ENCODE peak calls at places on chromosomes 16 and 17, in five cellular contexts. D, Q, W, C and X are unnamed samples.

GRCh38 chr17:78168906-78169793 is 769 bp downstream of the SYNGR2 start:
- DNase-seq in D (no peak), Q (no peak), W (peak), C (no peak), X (no peak)

GRCh38 chr17:14307560-14308024 is 6.7 kb downstream of the HS3ST3B1 start:
- DNase-seq in D (no peak), Q (peak), W (peak), C (peak), X (peak)

GRCh38 chr17:59830007-59830630 is 62.6 kb downstream of the TUBD1 start:
- DNase-seq in D (no peak), Q (peak), W (peak), C (no peak), X (no peak)

GRCh38 chr16:81405702-81406113 is 38.9 kb upstream of the CMIP start:
- DNase-seq in D (peak), Q (peak), W (peak), C (peak), X (peak)

GRCh38 chr17:6686026-6686425 is 27.1 kb downstream of the SLC13A5 start:
- DNase-seq in D (no peak), Q (no peak), W (no peak), C (no peak), X (no peak)

GRCh38 chr17:49850772-49851386 is 3.0 kb upstream of the TAC4 start:
- DNase-seq in D (no peak), Q (no peak), W (no peak), C (no peak), X (no peak)

GRCh38 chr16:23587726-23588125 is 8.4 kb downstream of the NDUFAB1 start:
- DNase-seq in D (no peak), Q (peak), W (peak), C (peak), X (peak)

GRCh38 chr17:34613064-34614019 is 34.0 kb downstream of the TMEM132E start:
- DNase-seq in D (no peak), Q (no peak), W (no peak), C (peak), X (no peak)

GRCh38 chr17:28193241-28193640 is 125.8 kb upstream of the TMEM97 start:
- DNase-seq in D (no peak), Q (no peak), W (no peak), C (no peak), X (no peak)

GRCh38 chr16:86584726-86585721 is 6.7 kb downstream of the FOXL1 start:
- DNase-seq in D (no peak), Q (peak), W (no peak), C (no peak), X (no peak)

GRCh38 chr17:51013322-51013721 is 107.3 kb downstream of the SPAG9 start:
- DNase-seq in D (no peak), Q (no peak), W (no peak), C (no peak), X (no peak)

GRCh38 chr17:51764387-51764971 is 394.0 kb downstream of the CA10 start:
- DNase-seq in D (peak), Q (peak), W (peak), C (no peak), X (peak)

GRCh38 chr17:19445105-19445504 is 34.1 kb downstream of the RNF112 start:
- DNase-seq in D (no peak), Q (no peak), W (no peak), C (no peak), X (no peak)

GRCh38 chr17:63984651-63985386 is 12.1 kb upstream of the SCN4A start:
- DNase-seq in D (peak), Q (peak), W (peak), C (no peak), X (peak)

GRCh38 chr17:28937044-28937729 is 14.1 kb downstream of the PHF12 start:
- DNase-seq in D (no peak), Q (peak), W (peak), C (no peak), X (no peak)

GRCh38 chr17:73163043-73163442 is 1.8 kb upstream of the SSTR2 start:
- DNase-seq in D (no peak), Q (no peak), W (no peak), C (no peak), X (no peak)

GRCh38 chr16:10240854-10241613 is 58.8 kb upstream of the GRIN2A start:
- DNase-seq in D (no peak), Q (no peak), W (no peak), C (no peak), X (no peak)

GRCh38 chr17:30225919-30226553 is 9.5 kb downstream of the SLC6A4 start:
- DNase-seq in D (no peak), Q (no peak), W (no peak), C (no peak), X (no peak)

GRCh38 chr16:30585400-30586191 is at the start of gene ZNF785:
- DNase-seq in D (peak), Q (peak), W (peak), C (peak), X (peak)

GRCh38 chr17:81537856-81538555 is 9.8 kb downstream of the FSCN2 start:
- DNase-seq in D (no peak), Q (no peak), W (no peak), C (no peak), X (no peak)

GRCh38 chr16:53829186-53829747 is 125.3 kb downstream of the FTO start:
- DNase-seq in D (no peak), Q (peak), W (peak), C (no peak), X (no peak)

GRCh38 chr16:70473446-70474319 is 19.3 kb downstream of the FCSK start:
- DNase-seq in D (no peak), Q (no peak), W (no peak), C (no peak), X (no peak)

GRCh38 chr16:84511180-84511800 is 6.8 kb upstream of the MEAK7 start:
- DNase-seq in D (no peak), Q (peak), W (peak), C (no peak), X (peak)

GRCh38 chr16:68232335-68232734 is 3.6 kb downstream of the ESRP2 start:
- DNase-seq in D (no peak), Q (no peak), W (no peak), C (no peak), X (no peak)

GRCh38 chr17:81867123-81867951 is 3.8 kb downstream of the ARHGDIA start:
- DNase-seq in D (no peak), Q (peak), W (peak), C (no peak), X (no peak)

GRCh38 chr16:53732296-53732929 is 28.5 kb downstream of the FTO start:
- DNase-seq in D (no peak), Q (no peak), W (peak), C (no peak), X (no peak)

GRCh38 chr16:11312718-11313492 is 31.8 kb upstream of the PRM1 start:
- DNase-seq in D (no peak), Q (peak), W (peak), C (no peak), X (no peak)

GRCh38 chr16:15542734-15543347 is 100.1 kb downstream of the MARF1 start:
- DNase-seq in D (no peak), Q (no peak), W (no peak), C (no peak), X (no peak)
- TF ChIP-seq CTCF in D (no peak), Q (no peak), W (no peak), C (no peak), X (no peak)

DNA sequence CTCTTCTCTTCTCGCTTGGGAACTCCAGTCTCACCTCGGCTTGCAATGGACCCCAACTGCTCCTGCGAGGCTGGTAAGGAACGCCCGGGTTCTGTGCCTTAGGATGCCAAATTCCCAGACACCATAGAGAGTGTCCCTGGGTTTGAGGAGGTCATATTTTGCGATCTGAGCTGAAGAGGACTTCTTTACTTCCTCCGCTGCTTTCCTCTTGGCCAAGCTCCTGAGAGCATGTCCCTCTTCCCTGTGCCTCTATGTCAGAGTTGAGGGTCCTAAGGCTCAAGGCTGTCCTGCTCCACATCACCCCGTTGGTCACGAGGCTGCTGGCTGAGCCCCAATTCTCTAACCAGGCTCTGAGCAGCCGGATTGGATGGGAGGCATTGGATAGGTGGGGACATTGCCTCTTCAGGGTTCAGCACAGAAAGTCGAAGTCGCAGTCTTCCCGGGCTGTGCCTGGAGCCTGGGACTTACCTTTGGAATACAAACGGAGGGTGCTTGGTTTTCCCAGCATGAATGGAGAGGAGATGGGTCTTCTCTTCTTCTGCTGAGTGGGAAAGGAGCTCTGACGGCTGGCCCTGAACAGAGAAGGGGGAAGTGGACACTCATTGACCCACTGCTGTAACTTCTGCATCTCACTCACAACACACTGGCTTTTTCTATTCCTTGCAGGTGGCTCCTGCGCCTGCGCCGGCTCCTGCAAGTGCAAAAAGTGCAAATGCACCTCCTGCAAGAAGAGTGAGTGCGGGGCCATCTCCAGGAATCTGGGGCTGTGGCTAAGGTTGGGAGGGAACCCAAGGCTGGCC is 426 bp downstream of the MT1H start:
- DNase-seq in D (no peak), Q (no peak), W (no peak), C (no peak), X (no peak)
- H3K4me3 ChIP-seq in D (no peak), Q (no peak), W (no peak), C (no peak), X (no peak)

GRCh38 chr17:42929497-42929844 is 28.9 kb downstream of the G6PC1 start:
- DNase-seq in D (no peak), Q (no peak), W (no peak), C (no peak), X (no peak)
- TF ChIP-seq CTCF in D (no peak), Q (no peak), W (no peak), C (no peak), X (no peak)

GRCh38 chr17:66474810-66475497 is 172.5 kb downstream of the PRKCA start:
- DNase-seq in D (no peak), Q (no peak), W (no peak), C (no peak), X (no peak)
- H3K4me3 ChIP-seq in D (no peak), Q (no peak), W (no peak), C (no peak), X (no peak)

DNA sequence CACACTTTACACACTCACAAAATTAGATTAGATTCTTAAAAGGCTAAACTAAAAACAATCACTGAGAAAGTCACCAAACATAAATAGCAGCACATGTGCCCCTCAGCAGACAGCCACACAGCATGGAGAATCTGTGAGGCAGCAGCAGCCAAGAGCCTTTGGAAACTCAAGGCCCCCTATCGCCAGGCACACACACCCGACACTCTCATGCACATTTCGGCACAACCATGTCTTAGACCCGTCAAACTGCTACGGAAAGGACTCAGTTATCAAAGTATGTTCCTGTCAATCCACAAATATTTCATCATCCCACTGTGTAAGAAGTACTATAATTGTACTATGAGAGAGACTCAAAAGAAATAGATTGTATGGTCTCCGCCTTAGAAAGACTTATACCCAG is 20.9 kb downstream of the UBE2O start:
- DNase-seq in D (no peak), Q (no peak), W (no peak), C (no peak), X (no peak)
- TF ChIP-seq CTCF in D (no peak), Q (no peak), W (no peak), C (no peak), X (no peak)